ENCODE peak calls at places on chromosomes 1 and 21, in five cellular contexts. P is ACHN, Z is T-cell, S is mesothelial cell of epicardium, I is NCI-H1694. F is an unnamed sample.

GRCh38 chr1:207304710-207305151 is 16.7 kb upstream of the CD55 start:
- DNase-seq in I (no peak), P (no peak), Z (no peak), S (no peak), F (no peak)

GRCh38 chr1:182888736-182889531 is 49.8 kb downstream of the DHX9 start:
- DNase-seq in P (no peak), S (no peak), Z (no peak), I (no peak), F (no peak)

GRCh38 chr1:12142891-12143630 is 23.7 kb upstream of the TNFRSF1B start:
- DNase-seq in S (no peak), P (no peak), Z (no peak), I (no peak), F (no peak)

GRCh38 chr1:77282187-77282865 is 507 bp downstream of the AK5 start:
- DNase-seq in P (peak), I (no peak), Z (peak), S (peak), F (no peak)

GRCh38 chr1:185439727-185440415 is 122.8 kb upstream of the IVNS1ABP start:
- DNase-seq in I (no peak), P (no peak), S (no peak), Z (no peak), F (peak)

GRCh38 chr1:99146129-99146848 is 118.0 kb upstream of the PLPPR4 start:
- DNase-seq in I (no peak), P (no peak), Z (no peak), S (no peak), F (no peak)

GRCh38 chr1:21124846-21125245 is 51.9 kb downstream of the EIF4G3 start:
- DNase-seq in S (no peak), Z (no peak), P (no peak), I (no peak), F (no peak)

GRCh38 chr1:211644653-211645052 is 30.8 kb downstream of the NEK2 start:
- DNase-seq in P (no peak), Z (no peak), I (no peak), S (no peak), F (no peak)

GRCh38 chr1:201877877-201878339 is 10.8 kb upstream of the SHISA4 start:
- DNase-seq in S (no peak), Z (no peak), I (peak), P (peak), F (peak)

GRCh38 chr21:32520885-32521735 is 64.2 kb downstream of the TCP10L start:
- DNase-seq in I (peak), Z (no peak), P (no peak), S (no peak), F (peak)

GRCh38 chr1:43277116-43277876 is 7.5 kb downstream of the TMEM125 start:
- DNase-seq in S (no peak), I (no peak), P (no peak), Z (no peak), F (no peak)

GRCh38 chr1:81232505-81232904 is 568.2 kb upstream of the ADGRL2 start:
- DNase-seq in I (no peak), S (no peak), Z (no peak), P (no peak), F (no peak)

GRCh38 chr1:3948344-3948743 is 48.3 kb upstream of the C1orf174 start:
- DNase-seq in Z (no peak), S (no peak), P (no peak), I (no peak), F (peak)

GRCh38 chr1:152869808-152870419 is 8.2 kb upstream of the SMCP start:
- DNase-seq in I (peak), S (peak), Z (peak), P (peak), F (peak)

GRCh38 chr1:105544475-105544874 is 1512.0 kb upstream of the PRMT6 start:
- DNase-seq in S (no peak), I (no peak), P (no peak), Z (no peak), F (peak)

GRCh38 chr1:182332256-182332655 is 59.3 kb downstream of the GLUL start:
- DNase-seq in P (no peak), I (no peak), Z (no peak), S (no peak), F (no peak)

GRCh38 chr1:54016343-54017282 is 1.4 kb downstream of the LDLRAD1 start:
- DNase-seq in S (no peak), I (no peak), Z (no peak), P (no peak), F (no peak)

GRCh38 chr1:45863117-45863670 is 59.8 kb downstream of the MAST2 start:
- DNase-seq in I (peak), S (no peak), P (no peak), Z (no peak), F (no peak)

GRCh38 chr1:94119306-94119705 is 1.6 kb downstream of the ABCA4 start:
- DNase-seq in Z (no peak), S (no peak), I (no peak), P (no peak), F (no peak)

GRCh38 chr1:204188959-204189639 is 7.2 kb downstream of the KISS1 start:
- DNase-seq in S (no peak), Z (no peak), P (no peak), I (no peak), F (no peak)

GRCh38 chr1:40036574-40036973 is 4.0 kb upstream of the CAP1 start:
- DNase-seq in P (no peak), I (peak), Z (no peak), S (no peak), F (no peak)

GRCh38 chr1:37930246-37931142 is 16.4 kb downstream of the INPP5B start:
- DNase-seq in Z (peak), P (no peak), S (no peak), I (no peak), F (no peak)

GRCh38 chr1:29858646-29859045 is 622.3 kb downstream of the PTPRU start:
- DNase-seq in Z (no peak), P (no peak), I (no peak), S (no peak), F (no peak)

GRCh38 chr1:200423235-200423634 is 13.4 kb upstream of the ZNF281 start:
- DNase-seq in S (no peak), P (no peak), Z (no peak), I (no peak), F (no peak)

F was measured in RCC 7860.